ENCODE peak calls at places on chromosomes 16 and 17, in four cellular contexts. G is GM23248, H is HCT116, F is PC-3. K is an unnamed sample. For H3K36me3, the result is how much of the 10 kb centered on the place peaks cover.

GRCh38 chr16:11658896-11659708 is 9.2 kb upstream of the SNN start:
- DNase-seq in F (no peak), H (no peak), G (no peak), K (no peak)

GRCh38 chr17:40618754-40619625 is 28.6 kb downstream of the SMARCE1 start:
- DNase-seq in H (no peak), F (no peak), G (no peak), K (no peak)

GRCh38 chr17:37743875-37744632 is 805 bp downstream of the HNF1B start:
- DNase-seq in H (no peak), F (peak), G (no peak), K (no peak)

GRCh38 chr17:64256913-64257807 is 5.9 kb downstream of the TEX2 start:
- DNase-seq in H (no peak), F (no peak), G (peak), K (no peak)

GRCh38 chr17:64063088-64063487 is 42.7 kb upstream of the ICAM2 start:
- DNase-seq in H (no peak), G (no peak), F (no peak), K (peak)

GRCh38 chr17:38916771-38917170 is 8.6 kb upstream of the LASP1NB start:
- DNase-seq in F (no peak), G (no peak), H (no peak), K (no peak)

GRCh38 chr16:85562102-85562786 is 50.9 kb upstream of the GSE1 start:
- DNase-seq in H (no peak), G (no peak), F (no peak), K (no peak)

GRCh38 chr17:38658741-38659345 is 15.9 kb downstream of the EPOP start:
- DNase-seq in F (no peak), G (no peak), H (no peak), K (no peak)

GRCh38 chr17:35254107-35254802 is 11.4 kb downstream of the SLFN5 start:
- DNase-seq in G (peak), F (peak), H (peak), K (no peak)

GRCh38 chr16:50310308-50311133 is 44.2 kb downstream of the ADCY7 start:
- DNase-seq in F (no peak), G (no peak), H (no peak), K (no peak)

GRCh38 chr17:40443196-40443987 is at the start of gene IGFBP4:
- DNase-seq in H (no peak), G (peak), F (peak), K (peak)

GRCh38 chr17:10178789-10179075 is 19.7 kb downstream of the GAS7 start:
- DNase-seq in G (no peak), H (no peak), F (no peak), K (no peak)

GRCh38 chr16:28193530-28194423 is 18.0 kb downstream of the XPO6 start:
- DNase-seq in H (no peak), G (peak), F (peak), K (no peak)

GRCh38 chr16:21598676-21599157 is 660 bp upstream of the METTL9 start:
- DNase-seq in H (no peak), G (peak), F (no peak), K (peak)

GRCh38 chr17:13835151-13835550 is 233.4 kb upstream of the HS3ST3A1 start:
- DNase-seq in G (peak), H (no peak), F (no peak), K (no peak)

GRCh38 chr17:50779747-50780363 is 12.5 kb upstream of the ANKRD40CL start:
- DNase-seq in H (no peak), F (no peak), G (no peak), K (no peak)

GRCh38 chr16:21104124-21104860 is 46.4 kb downstream of the DNAH3 start:
- DNase-seq in F (no peak), H (no peak), G (peak), K (no peak)

GRCh38 chr17:40415390-40415789 is 2.3 kb downstream of the TOP2A start:
- DNase-seq in G (peak), F (peak), H (no peak), K (peak)

GRCh38 chr16:77157346-77157745 is 33.6 kb upstream of the MON1B start:
- DNase-seq in F (no peak), H (no peak), G (no peak), K (no peak)

GRCh38 chr16:74759564-74759963 is 15.1 kb downstream of the FA2H start:
- DNase-seq in G (no peak), F (no peak), H (no peak), K (no peak)

DNA sequence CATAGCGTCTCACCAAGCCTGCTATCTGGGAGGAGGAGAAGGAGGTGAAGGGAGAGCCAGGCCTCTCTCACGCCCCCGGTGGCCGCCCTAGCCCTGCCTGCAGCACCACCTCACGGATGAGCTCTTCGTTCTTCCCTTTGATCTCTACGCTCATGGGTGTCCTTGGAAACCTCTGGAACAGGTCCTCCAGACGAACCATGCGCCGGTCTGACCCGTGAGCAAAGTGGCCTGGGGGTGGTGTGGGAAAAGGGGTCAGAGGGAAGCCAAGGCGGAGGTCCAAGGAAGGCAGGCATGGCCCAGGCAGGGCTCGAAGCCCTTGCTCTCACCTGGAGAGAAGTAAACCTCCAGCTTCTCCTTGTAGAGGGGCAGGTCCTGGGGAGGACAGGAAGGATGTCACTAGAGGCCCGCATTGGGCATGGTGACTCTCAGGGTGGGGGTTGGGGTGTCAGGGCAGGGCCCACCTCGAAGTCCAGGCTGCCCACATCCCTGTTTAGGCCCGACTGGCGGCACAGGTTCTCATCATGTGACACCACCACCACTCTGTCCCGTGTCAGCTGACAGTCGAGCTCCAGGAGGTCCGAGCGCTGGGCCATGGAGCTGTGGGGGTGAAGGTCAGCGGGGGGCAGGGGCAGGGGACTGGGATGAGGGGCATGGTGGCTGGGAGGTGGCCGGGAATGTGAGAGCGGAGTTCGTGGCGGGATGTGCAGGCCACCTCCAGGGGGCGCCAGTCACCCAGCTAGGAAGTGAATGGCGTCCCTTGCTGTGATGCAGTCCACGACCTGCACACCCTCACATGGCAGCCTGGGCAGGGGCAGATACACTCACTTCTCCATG is 923 bp downstream of the GDPD3 start:
- DNase-seq in F (peak), G (peak), H (no peak), K (peak)
- H3K36me3 ChIP-seq in F (under half), G (under half), H (under half), K (under half)

GRCh38 chr16:10121496-10121895 is 60.7 kb downstream of the GRIN2A start:
- DNase-seq in H (no peak), G (peak), F (peak), K (no peak)
- H3K4me2 ChIP-seq in H (no peak), G (no peak), F (peak), K (no peak)

DNA sequence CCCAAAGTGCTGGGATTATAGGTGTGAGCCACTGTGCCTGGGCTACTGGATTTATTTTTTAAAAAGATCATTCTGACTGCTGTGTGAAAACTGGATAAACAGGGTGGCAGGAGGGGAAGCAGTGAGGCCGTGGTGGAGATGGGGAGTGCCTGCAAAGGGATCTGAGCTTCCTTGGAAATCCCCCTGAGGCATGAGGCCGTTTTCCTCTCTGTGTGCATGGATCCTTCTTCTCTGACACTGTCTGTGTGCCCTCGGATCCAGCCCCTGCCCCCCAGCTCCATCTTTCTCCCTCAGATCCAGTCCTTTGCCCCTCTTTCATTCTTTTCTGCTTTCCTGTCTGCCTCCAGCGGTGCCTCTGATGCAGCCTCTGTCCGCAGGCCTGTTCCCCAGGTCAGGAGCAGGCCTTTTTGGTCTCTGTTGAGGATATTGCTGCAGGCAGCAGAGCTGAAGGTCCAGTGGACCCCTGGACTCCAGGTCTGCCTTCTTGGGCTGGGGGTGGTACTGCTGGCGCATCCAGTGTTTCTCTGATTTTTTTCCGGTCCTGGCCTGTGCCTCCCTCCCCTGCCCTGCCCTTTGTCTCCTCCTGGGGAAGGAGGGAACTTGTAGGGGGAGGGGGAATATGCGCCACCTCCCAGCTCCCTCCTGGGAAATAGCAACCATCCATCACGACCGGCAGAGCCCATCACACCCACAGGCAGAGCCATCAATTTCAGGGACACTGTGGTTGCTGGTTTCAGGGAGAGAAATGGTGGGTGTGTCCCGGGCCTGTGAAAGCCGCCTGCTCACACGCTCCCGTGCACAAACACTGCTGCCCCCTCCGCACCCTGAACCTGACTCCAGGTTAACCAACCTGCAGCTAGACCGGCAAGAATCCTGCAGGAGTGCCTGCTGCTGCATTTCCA is 17.0 kb downstream of the MGAT5B start:
- DNase-seq in F (no peak), H (no peak), G (no peak), K (no peak)
- TF ChIP-seq EZH2phosphoT487 in F (no peak), H (no peak), G (no peak), K (no peak)

GRCh38 chr17:17173921-17174320 is 32.2 kb downstream of the PLD6 start:
- DNase-seq in G (no peak), F (no peak), H (no peak), K (no peak)

GRCh38 chr17:17170346-17170976 is 35.7 kb downstream of the PLD6 start:
- DNase-seq in F (no peak), G (peak), H (no peak), K (no peak)

GRCh38 chr17:17171186-17171585 is 34.9 kb downstream of the PLD6 start:
- DNase-seq in G (no peak), F (no peak), H (no peak), K (no peak)

GRCh38 chr17:17172990-17173389 is 33.1 kb downstream of the PLD6 start:
- DNase-seq in F (no peak), G (no peak), H (no peak), K (no peak)

DNA sequence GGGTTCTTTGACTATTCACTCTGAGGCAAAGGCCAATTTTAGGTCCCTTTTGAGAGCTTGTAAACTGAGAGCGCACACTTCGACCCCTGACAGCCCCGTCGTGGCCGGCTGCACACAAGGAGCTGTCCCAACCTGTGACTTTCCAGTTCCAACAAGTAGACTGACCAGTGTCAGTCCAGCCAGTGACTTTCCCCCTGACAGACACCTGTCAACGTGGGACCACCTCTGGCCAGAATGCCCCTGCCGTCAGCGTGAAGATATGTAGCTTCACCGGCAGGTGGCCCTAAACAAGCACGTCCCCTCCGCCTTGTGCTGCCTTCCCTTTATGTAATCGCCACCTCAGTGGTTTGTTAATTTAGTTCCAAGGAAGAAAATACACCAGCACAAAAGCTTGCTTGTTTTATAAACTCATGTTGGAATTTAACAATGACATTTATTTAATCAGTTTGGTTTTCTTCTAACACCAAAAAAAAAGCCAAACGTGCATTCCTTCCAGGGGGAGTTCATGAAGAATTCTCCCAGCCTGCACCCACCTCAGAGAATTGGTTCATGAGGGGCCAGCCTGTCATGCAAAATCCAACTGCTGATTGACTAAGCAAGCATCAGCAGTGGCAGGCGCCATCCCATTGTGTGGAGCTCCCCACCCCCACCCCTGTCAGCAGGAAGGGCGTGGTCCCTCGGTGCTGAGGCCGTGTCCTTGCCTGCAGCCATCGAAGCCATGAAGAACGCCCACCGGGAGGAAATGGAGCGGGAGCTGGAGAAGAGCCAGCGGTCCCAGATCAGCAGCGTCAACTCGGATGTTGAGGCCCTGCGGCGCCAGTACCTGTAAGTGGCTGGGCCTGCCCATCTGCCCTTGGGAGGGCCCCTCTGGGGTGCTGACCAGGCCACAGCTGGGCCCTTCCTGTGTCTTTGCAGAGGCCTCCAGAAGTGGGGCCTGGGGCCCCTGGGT is 33.9 kb downstream of the PLD6 start:
- DNase-seq in F (no peak), H (no peak), G (no peak), K (no peak)
- H3K36me3 ChIP-seq in F (half or more), H (half or more), G (under half), K (under half)

GRCh38 chr16:9135797-9136196 is 44.4 kb downstream of the HAPSTR1 start:
- DNase-seq in G (no peak), F (no peak), H (no peak), K (peak)
- H3K4me2 ChIP-seq in G (no peak), F (no peak), H (no peak), K (peak)

GRCh38 chr16:57959121-57959520 is 11.8 kb downstream of the CNGB1 start:
- DNase-seq in G (no peak), H (no peak), F (no peak), K (no peak)

GRCh38 chr16:57957396-57958392 is 13.2 kb downstream of the CNGB1 start:
- DNase-seq in H (no peak), F (no peak), G (no peak), K (no peak)

GRCh38 chr16:57956924-57957323 is 14.0 kb downstream of the CNGB1 start:
- DNase-seq in H (no peak), F (no peak), G (no peak), K (no peak)

GRCh38 chr16:57959804-57960203 is 11.1 kb downstream of the CNGB1 start:
- DNase-seq in G (no peak), F (no peak), H (no peak), K (no peak)

DNA sequence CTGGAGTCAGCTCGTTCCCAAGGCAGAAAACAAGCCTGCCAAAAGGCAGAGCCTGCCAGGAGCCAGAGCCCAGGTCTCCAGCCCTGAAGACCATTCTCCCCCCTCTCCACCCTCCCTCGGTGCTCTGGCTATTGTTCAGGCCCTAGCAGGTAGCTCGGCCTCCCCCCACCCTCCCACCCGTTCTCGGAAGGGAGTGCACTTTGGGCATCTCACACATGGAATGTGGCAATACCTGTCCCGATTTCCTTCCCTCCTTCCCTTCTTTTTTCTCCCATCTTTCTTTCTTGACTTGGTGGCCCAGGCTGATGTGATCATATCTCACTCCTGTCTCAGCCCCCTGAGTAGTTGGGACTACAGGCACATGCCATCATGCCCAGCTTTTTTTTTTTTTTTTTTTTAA is 12.4 kb downstream of the CNGB1 start:
- DNase-seq in G (no peak), H (no peak), F (no peak), K (no peak)
- TF ChIP-seq EZH2phosphoT487 in G (no peak), H (no peak), F (no peak), K (no peak)

GRCh38 chr16:1816396-1817275 is 10.0 kb downstream of the HAGH start:
- DNase-seq in F (no peak), H (no peak), G (no peak), K (no peak)
- H3K36me3 ChIP-seq in F (under half), H (under half), G (under half), K (under half)

GRCh38 chr17:43982171-43982570 is 22.3 kb upstream of the NAGS start:
- DNase-seq in G (no peak), H (no peak), F (no peak), K (no peak)

GRCh38 chr17:43983196-43983514 is 21.3 kb upstream of the NAGS start:
- DNase-seq in G (no peak), F (no peak), H (no peak), K (no peak)

GRCh38 chr17:43984521-43984920 is 19.9 kb upstream of the NAGS start:
- DNase-seq in G (no peak), H (no peak), F (no peak), K (no peak)

GRCh38 chr17:43986225-43986981 is 18.0 kb upstream of the NAGS start:
- DNase-seq in H (no peak), G (no peak), F (no peak), K (no peak)

GRCh38 chr17:43983515-43984411 is 20.7 kb upstream of the NAGS start:
- DNase-seq in H (no peak), G (peak), F (no peak), K (no peak)
- H3K4me2 ChIP-seq in H (no peak), G (peak), F (peak), K (no peak)

K was measured in OCI-LY7.